ENCODE peak calls at places on chromosomes 2 and 18, in six cellular contexts. Y, U, N, D, I and L are unnamed samples.

GRCh38 chr2:85106489-85107180 is 26.6 kb upstream of the TCF7L1 start:
- DNase-seq in N (peak; percentile 60), U (no peak), D (no peak), I (peak; percentile 87), Y (peak; percentile 57), L (peak; percentile 81)

GRCh38 chr2:98479959-98480524 is 35.4 kb downstream of the INPP4A start:
- DNase-seq in U (peak; percentile 70), N (no peak), Y (peak; percentile 70), D (peak; percentile 65), I (peak; percentile 62), L (peak; percentile 63)

GRCh38 chr2:46988733-46989481 is 73.3 kb upstream of the MCFD2 start:
- DNase-seq in Y (no peak), D (no peak), U (no peak), N (no peak), I (no peak), L (no peak)

GRCh38 chr2:60926751-60927568 is 45.6 kb downstream of the REL start:
- DNase-seq in N (peak; percentile 4), I (peak; percentile 70), D (no peak), Y (peak; percentile 59), U (no peak), L (peak; percentile 42)

GRCh38 chr2:25355270-25355669 is 13.5 kb upstream of the DNMT3A start:
- DNase-seq in D (no peak), N (no peak), I (no peak), Y (no peak), U (no peak), L (no peak)

GRCh38 chr2:159035790-159036411 is 67.5 kb downstream of the TANC1 start:
- DNase-seq in D (no peak), N (peak; percentile 41), Y (peak; percentile 59), U (no peak), I (peak; percentile 68), L (peak; percentile 47)

GRCh38 chr18:32167980-32168379 is 21.9 kb upstream of the MEP1B start:
- DNase-seq in D (no peak), U (no peak), Y (no peak), N (no peak), I (no peak), L (no peak)

GRCh38 chr18:58378411-58378820 is 250.5 kb downstream of the ALPK2 start:
- DNase-seq in I (no peak), U (no peak), Y (no peak), D (no peak), N (no peak), L (no peak)

GRCh38 chr2:124254621-124255020 is 229.5 kb downstream of the CNTNAP5 start:
- DNase-seq in N (peak; percentile 21), I (peak; percentile 21), D (no peak), Y (peak; percentile 94), U (no peak), L (no peak)

GRCh38 chr2:12717988-12718661 is 1.4 kb downstream of the TRIB2 start:
- DNase-seq in I (peak; percentile 27), Y (peak; percentile 48), U (no peak), D (no peak), N (no peak), L (no peak)

GRCh38 chr2:224995419-224995818 is 46.8 kb downstream of the DOCK10 start:
- DNase-seq in I (no peak), D (no peak), N (no peak), U (no peak), Y (no peak), L (no peak)

GRCh38 chr2:237450583-237450982 is 36.5 kb upstream of the MLPH start:
- DNase-seq in U (no peak), N (no peak), Y (no peak), I (no peak), D (no peak), L (no peak)

GRCh38 chr18:9876867-9877654 is 8.7 kb upstream of the TXNDC2 start:
- DNase-seq in D (peak; percentile 41), U (no peak), N (peak; percentile 92), Y (peak; percentile 99), I (peak; percentile 97), L (peak; percentile 96)

GRCh38 chr18:40917096-40917495 is 1037.9 kb upstream of the PIK3C3 start:
- DNase-seq in U (no peak), D (no peak), I (peak; percentile 71), N (no peak), Y (peak; percentile 28), L (no peak)

GRCh38 chr2:128234613-128235012 is 84.1 kb downstream of the HS6ST1 start:
- DNase-seq in D (no peak), U (no peak), Y (no peak), N (no peak), I (no peak), L (no peak)

GRCh38 chr2:119338826-119339561 is 27.6 kb downstream of the C2orf76 start:
- DNase-seq in N (no peak), Y (no peak), D (peak; percentile 27), U (no peak), I (no peak), L (no peak)

GRCh38 chr2:196233808-196234501 is 62.6 kb upstream of the STK17B start:
- DNase-seq in I (peak; percentile 27), Y (no peak), D (no peak), U (no peak), N (no peak), L (no peak)

GRCh38 chr2:26245810-26246209 is 1.1 kb downstream of the HADHB start:
- DNase-seq in D (no peak), Y (peak; percentile 7), N (no peak), I (peak; percentile 40), U (no peak), L (peak; percentile 11)

GRCh38 chr2:183259921-183260320 is 135.7 kb downstream of the NUP35 start:
- DNase-seq in U (no peak), N (no peak), I (no peak), Y (no peak), D (no peak), L (no peak)

GRCh38 chr18:79515944-79516351 is 120.2 kb downstream of the NFATC1 start:
- DNase-seq in D (peak; percentile 2), U (no peak), N (peak; percentile 27), I (no peak), Y (no peak), L (no peak)

GRCh38 chr2:235729182-235729929 is 235.5 kb downstream of the AGAP1 start:
- DNase-seq in I (no peak), U (no peak), Y (no peak), D (no peak), N (no peak), L (no peak)

GRCh38 chr18:46073474-46074331 is 1.6 kb upstream of the PSTPIP2 start:
- DNase-seq in U (no peak), I (peak; percentile 69), N (peak; percentile 76), Y (peak; percentile 80), D (peak; percentile 64), L (peak; percentile 74)

GRCh38 chr2:190649798-190650390 is 1.0 kb downstream of the NAB1 start:
- DNase-seq in D (no peak), Y (peak; percentile 52), N (no peak), I (peak; percentile 43), U (no peak), L (peak; percentile 19)

GRCh38 chr2:7010376-7010775 is 93.2 kb downstream of the RNF144A start:
- DNase-seq in U (no peak), I (peak; percentile 3), D (peak; percentile 51), N (peak; percentile 74), Y (peak; percentile 94), L (no peak)

GRCh38 chr2:7009207-7009911 is 92.1 kb downstream of the RNF144A start:
- DNase-seq in Y (peak; percentile 46), I (no peak), D (no peak), U (no peak), N (no peak), L (no peak)

GRCh38 chr2:7007488-7007845 is 90.3 kb downstream of the RNF144A start:
- DNase-seq in D (no peak), I (no peak), N (no peak), Y (no peak), U (no peak), L (no peak)

GRCh38 chr2:7011376-7012083 is 94.3 kb downstream of the RNF144A start:
- DNase-seq in N (peak; percentile 95), D (no peak), U (no peak), Y (peak; percentile 94), I (no peak), L (peak; percentile 41)

GRCh38 chr2:7007846-7008741 is 90.9 kb downstream of the RNF144A start:
- DNase-seq in N (peak; percentile 93), Y (peak; percentile 93), D (peak; percentile 93), I (no peak), U (peak; percentile 94), L (no peak)
- TF ChIP-seq CTCF in N (peak; percentile 83), Y (peak; percentile 59), D (peak; percentile 48), I (no peak), U (peak; percentile 66), L (no peak)

DNA sequence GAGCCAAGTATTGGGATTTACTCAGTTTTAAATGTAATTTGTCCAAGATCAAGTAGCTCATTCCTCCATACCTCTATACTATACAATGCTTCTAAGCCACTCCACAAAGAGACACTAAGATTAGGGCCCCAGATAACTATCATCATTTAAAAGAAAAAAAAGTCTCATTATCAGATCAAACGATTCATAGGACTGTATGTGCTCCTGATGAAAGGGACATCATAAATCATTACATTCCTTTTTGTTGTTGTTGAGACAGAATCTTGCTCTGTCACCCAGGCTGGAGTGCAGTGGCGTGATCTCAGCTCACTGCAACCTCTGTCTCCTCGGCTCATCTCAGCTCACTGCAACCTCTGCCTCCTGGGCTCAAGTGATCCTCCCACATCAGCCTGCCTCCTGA is 2.2 kb upstream of the SLC3A1 start:
- DNase-seq in I (no peak), Y (no peak), N (no peak), D (no peak), U (no peak), L (no peak)
- TF ChIP-seq CTCF in I (no peak), Y (no peak), N (no peak), D (no peak), U (no peak), L (no peak)

GRCh38 chr2:102251042-102251848 is 60.1 kb upstream of the IL1RL1 start:
- DNase-seq in N (no peak), I (no peak), U (peak; percentile 52), Y (peak; percentile 53), D (no peak), L (no peak)
- TF ChIP-seq CTCF in N (peak; percentile 84), I (no peak), U (peak; percentile 76), Y (peak; percentile 59), D (peak; percentile 78), L (peak; percentile 56)

DNA sequence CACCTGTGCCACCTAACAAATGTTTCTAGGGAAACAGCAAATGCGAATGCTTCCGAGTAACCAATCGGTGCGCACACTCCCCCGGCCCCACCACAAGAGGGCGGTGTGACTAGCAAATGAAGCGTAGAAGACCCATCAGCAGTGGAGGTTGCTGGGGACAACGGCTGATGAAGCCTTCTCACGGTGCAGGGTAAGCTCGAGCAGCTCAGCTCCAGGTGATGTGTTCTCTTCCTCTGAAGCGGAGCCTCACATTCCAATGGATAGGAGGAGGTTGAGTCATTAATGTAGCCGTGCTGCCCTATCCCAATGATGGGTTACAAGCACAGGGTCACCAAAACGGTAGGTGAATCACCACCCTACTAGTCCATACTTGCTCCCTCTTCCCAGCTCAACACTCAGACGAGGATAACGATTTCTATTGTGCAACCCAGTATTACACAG is 127.6 kb upstream of the TWIST2 start:
- DNase-seq in I (peak; percentile 19), Y (peak; percentile 36), U (peak; percentile 43), D (peak; percentile 24), N (peak; percentile 29), L (peak; percentile 7)
- TF ChIP-seq CTCF in I (peak; percentile 46), Y (peak; percentile 58), U (peak; percentile 73), D (peak; percentile 72), N (peak; percentile 80), L (peak; percentile 86)